ENCODE peak calls at places on chromosomes 3 and 15, in eight cellular contexts. One of them, this sample, is unnamed. For H3K4me1, the result is how much of the 10 kb centered on the place peaks cover.

GRCh38 chr3:147360936-147361670 is 45.2 kb downstream of the ZIC4 start:
- DNase-seq in IMR-90: no peak
- DNase-seq in stomach: no peak
- DNase-seq in OCI-LY7: no peak
- DNase-seq in cardiac muscle cell: no peak
- DNase-seq in heart right ventricle: no peak
- DNase-seq in spleen: no peak
- DNase-seq in upper lobe of right lung: no peak
- DNase-seq in this sample: no peak

GRCh38 chr3:143617050-143617449 is 231.2 kb downstream of the SLC9A9 start:
- DNase-seq in IMR-90: no peak
- DNase-seq in spleen: no peak
- DNase-seq in upper lobe of right lung: no peak
- DNase-seq in cardiac muscle cell: no peak
- DNase-seq in stomach: no peak
- DNase-seq in heart right ventricle: no peak
- DNase-seq in OCI-LY7: no peak
- DNase-seq in this sample: no peak

GRCh38 chr3:108124337-108125150 is 33.7 kb upstream of the CD47 start:
- DNase-seq in heart right ventricle: no peak
- DNase-seq in OCI-LY7: peak
- DNase-seq in spleen: no peak
- DNase-seq in cardiac muscle cell: no peak
- DNase-seq in stomach: no peak
- DNase-seq in IMR-90: no peak
- DNase-seq in upper lobe of right lung: no peak
- DNase-seq in this sample: no peak

GRCh38 chr3:170585937-170586310 is at the start of gene SLC7A14:
- DNase-seq in OCI-LY7: no peak
- DNase-seq in stomach: no peak
- DNase-seq in spleen: no peak
- DNase-seq in upper lobe of right lung: no peak
- DNase-seq in cardiac muscle cell: peak
- DNase-seq in IMR-90: peak
- DNase-seq in heart right ventricle: no peak
- DNase-seq in this sample: no peak

GRCh38 chr3:109806929-109807328 is 469.6 kb upstream of the DPPA4 start:
- DNase-seq in OCI-LY7: peak
- DNase-seq in upper lobe of right lung: no peak
- DNase-seq in stomach: no peak
- DNase-seq in cardiac muscle cell: no peak
- DNase-seq in spleen: no peak
- DNase-seq in heart right ventricle: no peak
- DNase-seq in IMR-90: peak
- DNase-seq in this sample: no peak

GRCh38 chr3:196804775-196805174 is 62.9 kb upstream of the SENP5 start:
- DNase-seq in upper lobe of right lung: no peak
- DNase-seq in stomach: no peak
- DNase-seq in heart right ventricle: no peak
- DNase-seq in OCI-LY7: no peak
- DNase-seq in cardiac muscle cell: no peak
- DNase-seq in IMR-90: no peak
- DNase-seq in spleen: no peak
- DNase-seq in this sample: no peak

GRCh38 chr3:42513121-42513520 is 10.7 kb downstream of the VIPR1 start:
- DNase-seq in upper lobe of right lung: no peak
- DNase-seq in stomach: no peak
- DNase-seq in cardiac muscle cell: no peak
- DNase-seq in IMR-90: no peak
- DNase-seq in spleen: no peak
- DNase-seq in heart right ventricle: no peak
- DNase-seq in OCI-LY7: no peak
- DNase-seq in this sample: no peak

GRCh38 chr3:190119734-190120133 is 963 bp downstream of the P3H2 start:
- DNase-seq in IMR-90: no peak
- DNase-seq in OCI-LY7: no peak
- DNase-seq in cardiac muscle cell: no peak
- DNase-seq in spleen: no peak
- DNase-seq in stomach: no peak
- DNase-seq in heart right ventricle: no peak
- DNase-seq in upper lobe of right lung: no peak
- DNase-seq in this sample: no peak

GRCh38 chr15:80789296-80789695 is 10.1 kb downstream of the CEMIP start:
- DNase-seq in heart right ventricle: no peak
- DNase-seq in OCI-LY7: no peak
- DNase-seq in cardiac muscle cell: no peak
- DNase-seq in upper lobe of right lung: no peak
- DNase-seq in spleen: no peak
- DNase-seq in stomach: no peak
- DNase-seq in IMR-90: peak
- DNase-seq in this sample: no peak

GRCh38 chr15:70094690-70095311 is 2.9 kb downstream of the TLE3 start:
- DNase-seq in cardiac muscle cell: peak
- DNase-seq in stomach: no peak
- DNase-seq in spleen: peak
- DNase-seq in OCI-LY7: no peak
- DNase-seq in IMR-90: no peak
- DNase-seq in heart right ventricle: no peak
- DNase-seq in upper lobe of right lung: no peak
- DNase-seq in this sample: no peak

GRCh38 chr15:70281261-70281810 is 183.6 kb upstream of the TLE3 start:
- DNase-seq in IMR-90: no peak
- DNase-seq in spleen: no peak
- DNase-seq in upper lobe of right lung: peak
- DNase-seq in stomach: no peak
- DNase-seq in OCI-LY7: no peak
- DNase-seq in cardiac muscle cell: no peak
- DNase-seq in heart right ventricle: no peak
- DNase-seq in this sample: no peak

GRCh38 chr3:7285502-7285901 is 424.6 kb downstream of the GRM7 start:
- DNase-seq in cardiac muscle cell: no peak
- DNase-seq in upper lobe of right lung: no peak
- DNase-seq in OCI-LY7: no peak
- DNase-seq in spleen: no peak
- DNase-seq in stomach: no peak
- DNase-seq in heart right ventricle: no peak
- DNase-seq in IMR-90: no peak
- DNase-seq in this sample: no peak

DNA sequence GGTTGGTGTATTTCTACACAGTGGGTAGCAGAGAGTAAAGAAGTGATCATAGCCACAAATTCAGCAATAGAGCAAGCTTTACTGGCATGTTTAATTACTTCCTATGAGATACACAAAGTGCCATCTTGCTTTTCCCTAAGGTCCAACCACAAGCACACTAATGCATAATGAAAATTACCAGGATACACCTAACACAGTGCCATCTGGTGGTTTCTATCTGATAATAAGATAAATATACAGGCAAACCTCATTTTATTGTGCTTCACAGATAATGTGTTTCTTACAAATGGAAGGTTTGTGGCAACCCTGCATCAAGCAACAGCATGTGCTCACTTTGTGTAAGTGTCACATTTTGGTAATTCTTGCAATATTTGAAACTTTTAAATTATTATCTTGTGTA is 223.0 kb downstream of the NSUN3 start:
- DNase-seq in cardiac muscle cell: no peak
- DNase-seq in OCI-LY7: no peak
- DNase-seq in stomach: no peak
- DNase-seq in spleen: no peak
- DNase-seq in heart right ventricle: no peak
- DNase-seq in upper lobe of right lung: no peak
- DNase-seq in IMR-90: no peak
- DNase-seq in this sample: no peak
- TF ChIP-seq CTCF in cardiac muscle cell: no peak
- TF ChIP-seq CTCF in OCI-LY7: peak
- TF ChIP-seq CTCF in stomach: no peak
- TF ChIP-seq CTCF in spleen: no peak
- TF ChIP-seq CTCF in heart right ventricle: no peak
- TF ChIP-seq CTCF in upper lobe of right lung: peak
- TF ChIP-seq CTCF in IMR-90: peak
- TF ChIP-seq CTCF in this sample: no peak

DNA sequence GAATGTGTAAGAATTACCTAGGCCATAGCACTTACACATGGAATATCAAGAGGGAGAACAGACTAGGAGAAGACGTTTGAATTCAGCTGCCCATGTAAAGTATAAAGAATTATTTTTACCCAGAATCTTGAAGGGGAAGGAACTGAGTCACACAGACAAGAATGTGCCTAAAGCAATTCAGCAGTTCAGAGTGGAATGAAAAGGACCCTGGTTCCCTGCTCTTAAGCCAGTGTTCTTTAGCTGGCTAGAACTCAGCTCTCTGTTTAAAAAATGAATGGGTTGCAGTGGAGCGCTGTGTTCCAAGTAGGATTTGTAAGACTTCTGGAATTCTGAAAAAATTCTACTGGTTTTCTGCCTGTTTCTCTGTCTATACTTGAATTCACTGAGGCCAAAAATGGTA is 440.2 kb downstream of the LPP start:
- DNase-seq in upper lobe of right lung: no peak
- DNase-seq in OCI-LY7: no peak
- DNase-seq in heart right ventricle: no peak
- DNase-seq in cardiac muscle cell: no peak
- DNase-seq in stomach: no peak
- DNase-seq in spleen: no peak
- DNase-seq in IMR-90: peak
- DNase-seq in this sample: no peak
- H3K4me1 ChIP-seq in upper lobe of right lung: under half
- H3K4me1 ChIP-seq in OCI-LY7: under half
- H3K4me1 ChIP-seq in heart right ventricle: under half
- H3K4me1 ChIP-seq in cardiac muscle cell: under half
- H3K4me1 ChIP-seq in stomach: under half
- H3K4me1 ChIP-seq in spleen: under half
- H3K4me1 ChIP-seq in IMR-90: under half
- H3K4me1 ChIP-seq in this sample: under half

GRCh38 chr15:59160880-59161593 is 45.6 kb upstream of the LDHAL6B start:
- DNase-seq in IMR-90: peak
- DNase-seq in heart right ventricle: no peak
- DNase-seq in cardiac muscle cell: peak
- DNase-seq in upper lobe of right lung: no peak
- DNase-seq in stomach: no peak
- DNase-seq in OCI-LY7: peak
- DNase-seq in spleen: no peak
- DNase-seq in this sample: no peak
- TF ChIP-seq CTCF in IMR-90: peak
- TF ChIP-seq CTCF in heart right ventricle: peak
- TF ChIP-seq CTCF in cardiac muscle cell: peak
- TF ChIP-seq CTCF in upper lobe of right lung: peak
- TF ChIP-seq CTCF in stomach: no peak
- TF ChIP-seq CTCF in OCI-LY7: peak
- TF ChIP-seq CTCF in spleen: peak
- TF ChIP-seq CTCF in this sample: peak

GRCh38 chr3:172514678-172515077 is 8.6 kb downstream of the TNFSF10 start:
- DNase-seq in upper lobe of right lung: no peak
- DNase-seq in OCI-LY7: no peak
- DNase-seq in spleen: no peak
- DNase-seq in IMR-90: no peak
- DNase-seq in heart right ventricle: no peak
- DNase-seq in stomach: no peak
- DNase-seq in cardiac muscle cell: no peak
- DNase-seq in this sample: no peak

GRCh38 chr3:172511783-172512357 is 11.4 kb downstream of the TNFSF10 start:
- DNase-seq in IMR-90: no peak
- DNase-seq in heart right ventricle: no peak
- DNase-seq in stomach: no peak
- DNase-seq in OCI-LY7: no peak
- DNase-seq in cardiac muscle cell: no peak
- DNase-seq in upper lobe of right lung: no peak
- DNase-seq in spleen: peak
- DNase-seq in this sample: no peak

GRCh38 chr3:172513488-172513887 is 9.7 kb downstream of the TNFSF10 start:
- DNase-seq in cardiac muscle cell: no peak
- DNase-seq in stomach: no peak
- DNase-seq in heart right ventricle: no peak
- DNase-seq in OCI-LY7: no peak
- DNase-seq in upper lobe of right lung: no peak
- DNase-seq in spleen: no peak
- DNase-seq in IMR-90: peak
- DNase-seq in this sample: no peak

GRCh38 chr3:172515130-172515918 is 7.9 kb downstream of the TNFSF10 start:
- DNase-seq in OCI-LY7: no peak
- DNase-seq in cardiac muscle cell: no peak
- DNase-seq in stomach: no peak
- DNase-seq in heart right ventricle: no peak
- DNase-seq in IMR-90: peak
- DNase-seq in upper lobe of right lung: no peak
- DNase-seq in spleen: no peak
- DNase-seq in this sample: no peak

GRCh38 chr3:172512363-172512762 is 10.9 kb downstream of the TNFSF10 start:
- DNase-seq in heart right ventricle: peak
- DNase-seq in IMR-90: no peak
- DNase-seq in OCI-LY7: peak
- DNase-seq in spleen: peak
- DNase-seq in stomach: peak
- DNase-seq in cardiac muscle cell: no peak
- DNase-seq in upper lobe of right lung: peak
- DNase-seq in this sample: peak
- H3K4me1 ChIP-seq in heart right ventricle: half or more
- H3K4me1 ChIP-seq in IMR-90: under half
- H3K4me1 ChIP-seq in OCI-LY7: under half
- H3K4me1 ChIP-seq in spleen: half or more
- H3K4me1 ChIP-seq in stomach: under half
- H3K4me1 ChIP-seq in cardiac muscle cell: under half
- H3K4me1 ChIP-seq in upper lobe of right lung: half or more
- H3K4me1 ChIP-seq in this sample: half or more

GRCh38 chr15:87781959-87782625 is 474.4 kb downstream of the NTRK3 start:
- DNase-seq in upper lobe of right lung: no peak
- DNase-seq in OCI-LY7: no peak
- DNase-seq in cardiac muscle cell: no peak
- DNase-seq in stomach: no peak
- DNase-seq in heart right ventricle: no peak
- DNase-seq in IMR-90: no peak
- DNase-seq in spleen: no peak
- DNase-seq in this sample: no peak

GRCh38 chr15:87779746-87780145 is 476.8 kb downstream of the NTRK3 start:
- DNase-seq in stomach: no peak
- DNase-seq in IMR-90: no peak
- DNase-seq in heart right ventricle: no peak
- DNase-seq in upper lobe of right lung: no peak
- DNase-seq in spleen: no peak
- DNase-seq in cardiac muscle cell: no peak
- DNase-seq in OCI-LY7: no peak
- DNase-seq in this sample: no peak

GRCh38 chr15:87777054-87777498 is 479.5 kb downstream of the NTRK3 start:
- DNase-seq in upper lobe of right lung: no peak
- DNase-seq in cardiac muscle cell: no peak
- DNase-seq in IMR-90: peak
- DNase-seq in spleen: no peak
- DNase-seq in stomach: no peak
- DNase-seq in OCI-LY7: no peak
- DNase-seq in heart right ventricle: peak
- DNase-seq in this sample: no peak

GRCh38 chr15:87778358-87778757 is 478.2 kb downstream of the NTRK3 start:
- DNase-seq in upper lobe of right lung: no peak
- DNase-seq in OCI-LY7: no peak
- DNase-seq in IMR-90: no peak
- DNase-seq in spleen: no peak
- DNase-seq in stomach: no peak
- DNase-seq in cardiac muscle cell: no peak
- DNase-seq in heart right ventricle: no peak
- DNase-seq in this sample: no peak
- TF ChIP-seq CTCF in upper lobe of right lung: no peak
- TF ChIP-seq CTCF in OCI-LY7: no peak
- TF ChIP-seq CTCF in IMR-90: no peak
- TF ChIP-seq CTCF in spleen: no peak
- TF ChIP-seq CTCF in stomach: no peak
- TF ChIP-seq CTCF in cardiac muscle cell: no peak
- TF ChIP-seq CTCF in heart right ventricle: no peak
- TF ChIP-seq CTCF in this sample: no peak

This sample was measured in left ventricle myocardium inferior.